ENCODE peak calls at places on chromosomes 12 and 14, in nine cellular contexts. D is A549, F is left ventricle myocardium inferior, P is body of pancreas, R is tibial artery, X is mammary epithelial cell, S is prostate gland, U is psoas muscle, L is spleen. E is an unnamed sample.
A peak's percentile ranks its signal among the peaks of the same experiment; 100 is the strongest.

GRCh38 chr12:77578471-77579262 is 252.0 kb upstream of the NAV3 start:
- DNase-seq in R (no peak), U (no peak), F (no peak), D (no peak), P (no peak), S (no peak), X (no peak), L (no peak), E (no peak)

GRCh38 chr12:6536894-6537579 is 2.7 kb downstream of the GAPDH start:
- DNase-seq in R (no peak), X (no peak), P (no peak), L (no peak), U (no peak), D (no peak), F (no peak), S (no peak), E (peak; percentile 8)

GRCh38 chr12:68804654-68805591 is 3.1 kb upstream of the MDM2 start:
- DNase-seq in F (no peak), X (no peak), P (peak; percentile 66), S (no peak), D (no peak), R (no peak), L (peak; percentile 80), U (no peak), E (peak; percentile 54)

GRCh38 chr14:99188721-99189120 is 83.3 kb downstream of the BCL11B start:
- DNase-seq in D (no peak), R (no peak), L (no peak), S (no peak), U (no peak), X (no peak), F (no peak), P (no peak), E (peak; percentile 55)

GRCh38 chr14:61609143-61609851 is 86.0 kb upstream of the HIF1A start:
- DNase-seq in U (peak; percentile 56), S (no peak), X (peak; percentile 50), R (no peak), L (no peak), P (no peak), D (no peak), F (no peak), E (peak; percentile 39)

GRCh38 chr14:99256483-99256874 is 15.5 kb downstream of the BCL11B start:
- DNase-seq in L (no peak), R (no peak), X (no peak), U (no peak), D (no peak), P (no peak), S (no peak), F (no peak), E (no peak)

GRCh38 chr12:49059385-49060232 is 985 bp downstream of the KMT2D start:
- DNase-seq in U (peak; percentile 74), F (no peak), X (peak; percentile 9), R (no peak), D (peak; percentile 40), P (no peak), L (peak; percentile 88), S (no peak), E (peak; percentile 57)

GRCh38 chr12:2510066-2510465 is 284.7 kb upstream of the FKBP4 start:
- DNase-seq in L (no peak), U (no peak), X (no peak), F (peak; percentile 51), D (no peak), P (no peak), S (no peak), R (no peak), E (no peak)

GRCh38 chr14:20386276-20386855 is 26.9 kb downstream of the TEP1 start:
- DNase-seq in U (no peak), D (no peak), X (no peak), F (no peak), R (no peak), P (no peak), S (no peak), L (no peak), E (no peak)

GRCh38 chr12:95177201-95177768 is 40.0 kb downstream of the FGD6 start:
- DNase-seq in S (no peak), L (no peak), R (no peak), X (no peak), F (no peak), P (no peak), U (no peak), D (no peak), E (no peak)

GRCh38 chr14:23925523-23926075 is 28.0 kb upstream of the DHRS4 start:
- DNase-seq in F (no peak), L (no peak), S (no peak), U (no peak), D (no peak), P (no peak), X (no peak), R (no peak), E (no peak)

GRCh38 chr12:127340381-127340780 is 926.6 kb upstream of the TMEM132C start:
- DNase-seq in F (no peak), X (no peak), R (no peak), S (no peak), L (no peak), U (no peak), P (no peak), D (no peak), E (no peak)

GRCh38 chr12:107390414-107390813 is 295.2 kb upstream of the PWP1 start:
- DNase-seq in R (no peak), L (no peak), X (no peak), U (no peak), P (no peak), S (no peak), F (no peak), D (no peak), E (no peak)

GRCh38 chr14:100836961-100837811 is 11.3 kb downstream of the MEG3 start:
- DNase-seq in S (no peak), X (no peak), U (peak; percentile 52), L (peak; percentile 61), R (no peak), D (no peak), F (peak; percentile 10), P (no peak), E (no peak)

GRCh38 chr14:62443796-62444195 is 601.5 kb downstream of the KCNH5 start:
- DNase-seq in L (no peak), S (no peak), U (no peak), D (no peak), P (no peak), X (peak; percentile 77), R (no peak), F (no peak), E (peak; percentile 39)

GRCh38 chr14:54462048-54462447 is 20.9 kb upstream of the CNIH1 start:
- DNase-seq in U (no peak), D (no peak), X (peak; percentile 73), L (no peak), R (no peak), S (no peak), F (no peak), P (no peak), E (no peak)

GRCh38 chr14:47555333-47555732 is 120.1 kb downstream of the MDGA2 start:
- DNase-seq in F (no peak), D (no peak), S (no peak), U (no peak), R (no peak), L (no peak), P (no peak), X (no peak), E (no peak)

GRCh38 chr12:121133838-121134237 is 1.2 kb downstream of the P2RX7 start:
- DNase-seq in L (no peak), X (no peak), U (no peak), P (no peak), D (no peak), S (no peak), R (no peak), F (no peak), E (no peak)

GRCh38 chr12:88036368-88036965 is 7.3 kb upstream of the C12orf50 start:
- DNase-seq in R (no peak), F (no peak), D (no peak), X (peak; percentile 61), U (no peak), P (peak; percentile 13), L (no peak), S (no peak), E (no peak)

DNA sequence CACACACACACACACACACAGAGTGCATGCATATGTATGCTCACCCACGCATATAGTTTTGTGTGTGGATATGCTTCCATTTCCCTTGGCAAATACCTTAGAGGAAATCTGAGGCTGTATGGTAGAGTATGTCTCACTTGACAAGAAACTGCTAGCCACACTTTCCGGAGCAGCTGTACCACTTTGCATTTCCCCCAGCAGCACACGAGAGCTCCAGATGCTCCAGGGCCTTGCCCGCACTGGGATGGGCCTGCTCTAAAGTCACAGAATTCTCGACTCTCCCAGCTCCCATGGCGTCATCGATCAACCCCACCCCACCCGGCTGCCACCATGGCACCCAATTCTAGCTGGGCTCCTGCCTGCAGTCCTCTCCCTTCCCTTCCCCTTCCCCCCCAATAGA is 21.9 kb downstream of the CLMN start:
- DNase-seq in X (no peak), P (no peak), R (no peak), L (no peak), S (no peak), F (no peak), D (no peak), U (no peak), E (no peak)
- H3K4me1 ChIP-seq in X (peaks cover 29% of the 10 kb centered on the region), P (peaks cover 54% of the 10 kb centered on the region), R (peaks cover under 1% of the 10 kb centered on the region), L (peaks cover 9% of the 10 kb centered on the region), S (no peaks in the 10 kb centered on the region), F (peaks cover 16% of the 10 kb centered on the region), D (peaks cover 10% of the 10 kb centered on the region), U (no peaks in the 10 kb centered on the region), E (no peaks in the 10 kb centered on the region)

GRCh38 chr12:13208533-13209278 is 12.2 kb downstream of the EMP1 start:
- DNase-seq in F (no peak), S (no peak), P (no peak), R (no peak), D (peak; percentile 38), U (no peak), X (no peak), L (no peak), E (peak; percentile 62)
- H3K4me1 ChIP-seq in F (peaks cover 83% of the 10 kb centered on the region), S (no peaks in the 10 kb centered on the region), P (peaks cover 5% of the 10 kb centered on the region), R (peaks cover 18% of the 10 kb centered on the region), D (peaks cover 61% of the 10 kb centered on the region), U (peaks cover 19% of the 10 kb centered on the region), X (peaks cover 81% of the 10 kb centered on the region), L (peaks cover 7% of the 10 kb centered on the region), E (peaks cover 13% of the 10 kb centered on the region)

GRCh38 chr14:102693006-102693755 is 84.1 kb upstream of the TRAF3 start:
- DNase-seq in U (no peak), P (no peak), L (no peak), D (no peak), X (no peak), R (no peak), F (no peak), S (no peak), E (peak; percentile 55)
- H3K4me1 ChIP-seq in U (peaks cover 21% of the 10 kb centered on the region), P (peaks cover 38% of the 10 kb centered on the region), L (peaks cover 8% of the 10 kb centered on the region), D (peaks cover 47% of the 10 kb centered on the region), X (peaks cover 7% of the 10 kb centered on the region), R (peaks cover 3% of the 10 kb centered on the region), F (peaks cover 46% of the 10 kb centered on the region), S (peaks cover 7% of the 10 kb centered on the region), E (peaks cover 9% of the 10 kb centered on the region)

DNA sequence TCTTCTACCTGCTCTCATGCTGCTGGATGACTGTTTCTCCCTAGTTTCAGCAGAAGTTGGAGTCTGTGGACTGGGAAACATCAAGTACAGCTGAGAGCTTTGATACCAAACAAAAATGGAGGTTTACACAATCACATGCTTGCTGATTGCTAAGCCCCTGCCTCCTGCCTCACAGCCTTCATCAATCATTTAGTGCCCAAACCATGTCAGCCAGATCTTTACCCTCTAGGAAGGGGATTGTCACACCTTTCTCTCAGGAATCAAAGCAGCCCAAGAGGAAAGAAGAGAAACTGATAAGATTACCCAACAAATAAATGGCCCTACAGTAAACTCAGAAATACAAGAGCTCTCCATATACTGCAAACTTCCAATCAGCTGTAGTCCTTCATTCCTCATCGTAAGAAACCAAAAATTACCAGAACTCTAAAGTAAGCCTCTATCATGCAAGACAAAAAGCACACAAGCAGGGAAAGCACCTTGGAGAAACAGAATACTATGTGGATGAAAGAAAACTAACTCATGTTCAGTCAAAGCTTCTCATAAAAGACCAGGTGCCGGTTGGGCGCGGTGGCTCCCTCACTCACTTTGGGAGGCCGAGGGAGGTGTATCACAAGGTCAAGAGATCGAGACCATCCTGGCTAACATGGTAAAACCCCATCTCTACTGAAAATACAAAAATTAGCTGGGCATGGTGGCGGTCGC is 63.6 kb upstream of the RESF1 start:
- DNase-seq in R (no peak), L (no peak), P (no peak), U (no peak), X (no peak), S (no peak), F (no peak), D (no peak), E (peak; percentile 70)
- H3K4me1 ChIP-seq in R (no peaks in the 10 kb centered on the region), L (peaks cover 58% of the 10 kb centered on the region), P (peaks cover 8% of the 10 kb centered on the region), U (no peaks in the 10 kb centered on the region), X (no peaks in the 10 kb centered on the region), S (no peaks in the 10 kb centered on the region), F (peaks cover 25% of the 10 kb centered on the region), D (peaks cover 6% of the 10 kb centered on the region), E (peaks cover 5% of the 10 kb centered on the region)

E was measured in mesendoderm.